ENCODE peak calls at places on chromosomes 2 and 18, in six cellular contexts. H is nephron progenitor cell, R is BJ, S is hippocampal formation, B is AG20443, U is fibroblast of gingiva. Y is an unnamed sample.

GRCh38 chr2:43370705-43371104 is 144.3 kb upstream of the ZFP36L2 start:
- DNase-seq in S (no peak), H (no peak), U (peak), B (no peak), R (no peak), Y (no peak)

GRCh38 chr2:98346259-98347236 is at the start of gene CNGA3:
- DNase-seq in R (no peak), B (peak), U (no peak), S (no peak), H (peak), Y (no peak)

GRCh38 chr2:176122633-176123482 is at the start of gene HOXD9:
- DNase-seq in H (peak), S (no peak), R (no peak), B (peak), U (no peak), Y (no peak)

GRCh38 chr18:8686556-8686955 is 18.8 kb upstream of the MTCL1 start:
- DNase-seq in H (no peak), U (no peak), S (no peak), B (no peak), R (no peak), Y (no peak)

GRCh38 chr18:63994783-63995399 is 25.0 kb downstream of the SERPINB8 start:
- DNase-seq in U (peak), B (peak), S (peak), H (peak), R (peak), Y (peak)

GRCh38 chr2:179107737-179108136 is 57.8 kb upstream of the CCDC141 start:
- DNase-seq in B (no peak), U (peak), H (no peak), S (no peak), R (no peak), Y (peak)

GRCh38 chr2:11930211-11930761 is 183.9 kb downstream of the LPIN1 start:
- DNase-seq in H (no peak), S (no peak), R (no peak), B (no peak), U (no peak), Y (no peak)

GRCh38 chr2:161570424-161571050 is 53.7 kb upstream of the SLC4A10 start:
- DNase-seq in S (no peak), U (no peak), B (peak), R (no peak), H (no peak), Y (peak)

GRCh38 chr2:134258684-134259408 is 5.0 kb downstream of the MGAT5 start:
- DNase-seq in U (no peak), R (no peak), S (peak), H (no peak), B (no peak), Y (no peak)

GRCh38 chr2:111184725-111185495 is 64.2 kb downstream of the BCL2L11 start:
- DNase-seq in R (no peak), B (no peak), H (no peak), S (no peak), U (peak), Y (no peak)